ENCODE peak calls at places on chromosome 17, in seven cellular contexts. Y, P, M, Z, H, T and A are unnamed samples.

GRCh38 chr17:69466905-69467630 is 52.6 kb downstream of the MAP2K6 start:
- DNase-seq in Z (peak), H (no peak), Y (no peak), T (no peak), P (no peak), M (no peak), A (peak)

GRCh38 chr17:67514998-67515397 is 137.9 kb downstream of the PITPNC1 start:
- DNase-seq in T (no peak), Y (no peak), H (no peak), Z (no peak), P (no peak), M (no peak), A (no peak)

GRCh38 chr17:61389670-61390478 is 9.8 kb upstream of the TBX2 start:
- DNase-seq in M (no peak), T (no peak), Z (peak), H (no peak), P (peak), Y (no peak), A (no peak)

GRCh38 chr17:76586741-76587487 is 1.3 kb upstream of the ST6GALNAC2 start:
- DNase-seq in Y (no peak), P (peak), M (no peak), Z (no peak), T (no peak), H (no peak), A (no peak)

GRCh38 chr17:61208301-61209098 is 191.1 kb upstream of the TBX2 start:
- DNase-seq in Z (no peak), H (no peak), T (no peak), M (no peak), P (no peak), Y (no peak), A (no peak)

GRCh38 chr17:64202683-64203430 is 60.2 kb downstream of the TEX2 start:
- DNase-seq in P (no peak), M (no peak), Z (no peak), Y (no peak), T (no peak), H (no peak), A (no peak)

GRCh38 chr17:43031666-43032065 is 6.6 kb downstream of the RND2 start:
- DNase-seq in Y (no peak), Z (no peak), T (no peak), P (no peak), H (no peak), M (no peak), A (no peak)

GRCh38 chr17:46979023-46979870 is at the start of gene RPRML:
- DNase-seq in Z (peak), P (no peak), T (no peak), H (no peak), Y (peak), M (no peak), A (no peak)

GRCh38 chr17:32813021-32813420 is 63.9 kb downstream of the MYO1D start:
- DNase-seq in P (no peak), H (no peak), M (no peak), Y (no peak), T (no peak), Z (no peak), A (no peak)

GRCh38 chr17:17345294-17345597 is 42.1 kb downstream of the NT5M start:
- DNase-seq in M (no peak), Z (no peak), H (no peak), T (no peak), P (peak), Y (no peak), A (no peak)

GRCh38 chr17:17628388-17629008 is 37.0 kb upstream of the PEMT start:
- DNase-seq in Z (no peak), P (no peak), T (no peak), Y (no peak), M (no peak), H (no peak), A (no peak)

GRCh38 chr17:76820523-76820922 is 47.7 kb upstream of the MGAT5B start:
- DNase-seq in P (no peak), Y (no peak), T (no peak), Z (no peak), H (no peak), M (no peak), A (no peak)

GRCh38 chr17:19010729-19011505 is 6.4 kb upstream of the FAM83G start:
- DNase-seq in Y (no peak), P (no peak), H (no peak), Z (no peak), T (no peak), M (no peak), A (no peak)

GRCh38 chr17:66644311-66644710 is 190.6 kb upstream of the CACNG5 start:
- DNase-seq in T (no peak), Z (no peak), Y (no peak), P (no peak), M (no peak), H (no peak), A (no peak)

GRCh38 chr17:65334391-65334790 is 197.2 kb downstream of the RGS9 start:
- DNase-seq in Z (no peak), T (no peak), Y (no peak), M (no peak), H (no peak), P (no peak), A (peak)

GRCh38 chr17:728911-729310 is 3.5 kb upstream of the TLCD3A start:
- DNase-seq in H (no peak), P (no peak), T (no peak), Z (no peak), M (no peak), Y (no peak), A (no peak)

GRCh38 chr17:55086635-55087058 is 118.1 kb downstream of the STXBP4 start:
- DNase-seq in T (no peak), Y (no peak), P (no peak), Z (peak), H (no peak), M (no peak), A (peak)

GRCh38 chr17:27546624-27547300 is 84.2 kb upstream of the LGALS9 start:
- DNase-seq in H (no peak), P (no peak), T (no peak), M (no peak), Z (no peak), Y (no peak), A (no peak)

GRCh38 chr17:20206591-20206990 is 197.4 kb downstream of the SPECC1 start:
- DNase-seq in M (no peak), P (no peak), H (no peak), T (no peak), Z (no peak), Y (no peak), A (peak)

GRCh38 chr17:55463600-55463999 is 42.0 kb upstream of the MMD start:
- DNase-seq in H (no peak), M (no peak), T (no peak), Y (no peak), Z (no peak), P (no peak), A (no peak)

GRCh38 chr17:29143894-29144293 is 36.3 kb downstream of the MYO18A start:
- DNase-seq in Z (peak), P (no peak), Y (no peak), M (no peak), T (no peak), H (no peak), A (no peak)

DNA sequence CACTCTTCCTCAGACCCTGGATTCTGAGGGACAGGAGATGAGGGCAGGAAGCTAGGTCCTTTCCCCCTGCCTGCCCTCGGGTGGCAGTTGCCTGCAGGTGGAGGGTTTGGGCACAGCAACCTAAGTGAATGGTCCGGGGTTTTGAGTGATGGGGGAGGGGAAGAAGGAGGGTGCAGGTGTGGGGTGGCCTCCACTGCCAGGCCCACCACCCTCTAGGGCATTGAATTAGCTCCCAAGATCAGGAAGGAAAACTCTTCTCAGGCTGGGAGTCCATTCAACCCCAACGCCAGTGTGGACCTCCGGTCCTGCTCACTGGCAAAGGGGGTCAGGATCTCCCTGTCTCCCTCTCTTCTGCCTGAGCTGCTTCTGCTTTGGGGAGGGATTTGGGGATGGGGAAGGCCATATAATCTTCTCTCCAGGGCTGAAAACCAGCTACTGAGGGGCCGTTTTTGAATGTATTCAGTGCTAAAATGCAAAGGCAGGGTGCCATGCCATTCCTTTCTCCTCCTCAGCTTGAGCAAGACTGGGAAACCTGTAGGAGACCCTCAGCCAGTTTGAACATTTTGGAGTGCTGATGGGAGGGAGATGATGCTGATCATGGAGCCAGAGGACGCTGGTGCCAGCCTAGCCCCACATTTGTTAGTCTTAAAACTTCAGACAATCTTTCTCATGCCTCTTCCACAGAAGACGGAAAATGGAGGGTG is 18.8 kb downstream of the GRB7 start:
- DNase-seq in P (no peak), Y (no peak), T (no peak), Z (no peak), M (peak), H (no peak), A (no peak)
- TF ChIP-seq CTCF in P (no peak), Y (no peak), T (no peak), Z (no peak), M (no peak), H (no peak), A (no peak)

DNA sequence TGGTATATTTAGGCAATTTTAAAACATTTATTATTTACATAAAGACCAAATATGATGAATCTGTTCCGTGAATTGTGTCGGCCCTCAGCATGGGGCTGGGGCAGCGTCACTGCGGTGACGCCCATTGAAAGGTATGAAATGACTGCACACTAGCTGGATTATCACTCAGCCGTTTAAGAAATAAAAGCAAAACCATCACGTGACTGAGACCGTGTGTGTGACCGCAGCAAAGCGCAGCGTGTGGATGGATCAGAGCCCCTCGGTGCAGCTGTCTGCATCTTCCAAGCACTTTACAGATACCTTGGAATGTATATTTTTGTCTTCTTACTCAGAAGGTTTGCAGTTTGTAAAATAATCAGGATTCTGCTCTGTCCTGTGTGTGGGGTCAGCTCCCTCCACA is 45.3 kb downstream of the WDR45B start:
- DNase-seq in M (no peak), H (no peak), P (no peak), Z (no peak), T (no peak), Y (no peak), A (no peak)
- H3K4me3 ChIP-seq in M (no peak), H (no peak), P (no peak), Z (no peak), T (no peak), Y (no peak), A (no peak)

DNA sequence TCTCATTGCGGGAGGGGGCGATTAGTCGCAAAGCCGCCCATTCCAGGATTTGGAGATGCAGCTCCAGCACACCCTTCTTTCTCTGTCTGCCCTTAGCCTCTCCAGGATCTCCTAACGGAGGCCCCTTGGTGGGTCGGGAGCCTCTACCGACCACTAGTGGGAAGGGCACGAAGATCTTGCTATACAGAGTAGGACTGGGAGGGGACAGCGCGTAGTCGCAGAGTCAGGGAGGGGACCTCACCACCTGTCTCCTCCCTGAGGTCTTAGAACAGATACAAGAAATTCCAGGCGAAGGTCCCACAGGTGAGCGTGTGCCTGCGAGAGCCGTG is 569 bp upstream of the SMTNL2 start:
- DNase-seq in Y (no peak), P (no peak), H (no peak), Z (peak), M (no peak), T (no peak), A (no peak)
- TF ChIP-seq CTCF in Y (peak), P (peak), H (peak), Z (peak), M (no peak), T (no peak), A (peak)

GRCh38 chr17:74856113-74856512 is 3.6 kb downstream of the GRIN2C start:
- DNase-seq in T (no peak), M (no peak), Z (no peak), Y (no peak), P (no peak), H (no peak), A (no peak)
- H3K4me3 ChIP-seq in T (no peak), M (no peak), Z (no peak), Y (no peak), P (no peak), H (no peak), A (no peak)

GRCh38 chr17:74814453-74814852 is 38.3 kb upstream of the NAT9 start:
- DNase-seq in Z (no peak), H (no peak), P (no peak), T (no peak), Y (no peak), M (no peak), A (no peak)
- TF ChIP-seq CTCF in Z (peak), H (no peak), P (no peak), T (no peak), Y (no peak), M (no peak), A (peak)

DNA sequence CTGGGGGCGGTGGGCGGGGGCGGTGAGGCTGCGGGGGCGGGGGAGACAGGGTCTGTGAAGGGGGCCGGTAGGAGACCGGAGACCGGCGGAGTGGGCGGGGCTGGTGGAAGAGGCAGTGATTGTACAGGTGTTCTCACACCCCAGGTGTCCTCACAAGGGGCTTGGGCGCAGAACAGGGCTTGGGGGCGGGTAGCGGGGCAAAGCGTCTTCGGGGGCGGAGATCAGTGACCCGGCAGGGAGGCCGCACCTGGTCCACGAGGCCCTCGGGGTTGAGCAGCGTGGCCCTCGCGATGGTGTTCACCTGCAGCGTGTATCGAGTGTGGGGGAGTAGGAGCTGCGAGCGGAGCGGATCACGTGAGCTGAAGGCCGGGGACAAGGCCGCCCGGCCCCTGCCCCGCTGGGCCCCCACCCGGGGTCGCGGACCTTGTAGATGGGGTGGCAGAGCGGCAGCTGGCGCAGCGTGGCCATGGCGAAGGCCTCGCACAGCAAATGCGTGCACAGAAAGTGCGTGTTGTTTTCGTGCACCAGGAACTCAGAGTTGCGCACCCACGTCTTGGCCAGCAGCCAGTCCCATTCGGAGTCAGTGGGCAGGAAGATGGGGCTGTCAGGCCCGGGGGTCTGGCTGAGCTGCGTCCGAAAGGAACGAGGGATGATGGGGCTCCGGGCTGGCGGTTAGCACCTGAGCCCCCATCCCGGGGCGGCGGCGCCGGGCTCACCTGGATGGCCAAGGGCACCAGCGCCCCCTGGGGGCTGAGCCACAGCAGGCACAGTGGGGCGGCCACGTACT is 8.5 kb downstream of the ALOXE3 start:
- DNase-seq in T (peak), Y (peak), H (no peak), Z (peak), P (peak), M (no peak), A (no peak)
- H3K4me3 ChIP-seq in T (peak), Y (peak), H (peak), Z (peak), P (peak), M (peak), A (peak)

DNA sequence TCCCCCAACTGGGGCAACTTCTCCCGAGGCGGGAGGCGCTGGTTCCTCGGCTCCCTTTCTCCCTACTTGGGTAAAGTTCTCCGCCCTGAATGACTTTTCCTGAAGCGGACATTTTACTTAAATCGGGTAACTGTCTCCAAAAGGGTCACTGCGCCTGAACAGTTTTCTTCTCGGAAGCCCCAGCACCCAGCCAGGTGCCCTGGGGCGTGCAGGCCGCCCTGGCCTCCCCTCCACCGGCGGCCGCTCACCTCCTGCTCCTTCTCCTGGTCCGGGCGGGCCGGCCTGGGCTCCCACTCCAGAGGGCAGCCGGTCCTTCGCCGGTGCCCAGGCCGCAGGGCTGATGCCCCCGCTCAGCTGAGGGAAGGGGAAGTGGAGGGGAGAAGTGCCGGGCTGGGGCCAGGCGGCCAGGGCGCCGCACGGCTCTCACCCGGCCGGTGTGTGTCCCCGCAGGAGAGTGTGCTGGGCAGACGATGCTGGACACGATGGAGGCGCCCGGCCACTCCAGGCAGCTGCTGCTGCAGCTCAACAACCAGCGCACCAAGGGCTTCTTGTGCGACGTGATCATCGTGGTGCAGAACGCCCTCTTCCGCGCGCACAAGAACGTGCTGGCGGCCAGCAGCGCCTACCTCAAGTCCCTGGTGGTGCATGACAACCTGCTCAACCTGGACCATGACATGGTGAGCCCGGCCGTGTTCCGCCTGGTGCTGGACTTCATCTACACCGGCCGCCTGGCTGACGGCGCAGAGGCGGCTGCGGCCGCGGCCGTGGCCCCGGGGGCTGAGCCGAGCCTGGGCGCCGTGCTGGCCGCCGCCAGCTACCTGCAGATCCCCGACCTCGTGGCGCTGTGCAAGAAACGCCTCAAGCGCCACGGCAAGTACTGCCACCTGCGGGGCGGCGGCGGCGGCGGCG is 1.6 kb downstream of the HIC1 start:
- DNase-seq in H (no peak), T (no peak), Z (no peak), P (no peak), Y (no peak), M (peak), A (no peak)
- TF ChIP-seq CTCF in H (no peak), T (no peak), Z (no peak), P (no peak), Y (peak), M (no peak), A (no peak)

DNA sequence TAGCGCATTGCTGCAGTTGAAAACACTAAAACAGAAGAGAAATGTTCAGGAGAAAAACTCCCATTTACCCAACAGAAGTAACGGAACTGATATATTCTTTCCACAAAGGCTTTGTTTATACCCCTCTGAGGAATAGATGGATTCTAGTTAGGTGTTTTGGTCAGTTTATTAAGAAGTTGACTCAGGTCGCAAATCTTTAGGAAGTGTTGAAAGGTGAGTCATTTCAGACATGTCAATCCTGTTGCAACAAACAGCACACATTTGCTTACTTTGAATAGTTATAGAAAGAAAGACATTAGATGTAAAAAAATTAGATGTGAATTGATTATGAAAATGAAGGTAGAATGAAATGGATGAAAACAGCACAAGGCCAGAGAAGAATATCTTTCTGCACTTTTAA is 941.0 kb downstream of the KCNJ2 start:
- DNase-seq in M (no peak), Z (no peak), Y (no peak), T (no peak), H (no peak), P (no peak), A (peak)
- H3K4me3 ChIP-seq in M (no peak), Z (no peak), Y (no peak), T (no peak), H (no peak), P (no peak), A (no peak)

DNA sequence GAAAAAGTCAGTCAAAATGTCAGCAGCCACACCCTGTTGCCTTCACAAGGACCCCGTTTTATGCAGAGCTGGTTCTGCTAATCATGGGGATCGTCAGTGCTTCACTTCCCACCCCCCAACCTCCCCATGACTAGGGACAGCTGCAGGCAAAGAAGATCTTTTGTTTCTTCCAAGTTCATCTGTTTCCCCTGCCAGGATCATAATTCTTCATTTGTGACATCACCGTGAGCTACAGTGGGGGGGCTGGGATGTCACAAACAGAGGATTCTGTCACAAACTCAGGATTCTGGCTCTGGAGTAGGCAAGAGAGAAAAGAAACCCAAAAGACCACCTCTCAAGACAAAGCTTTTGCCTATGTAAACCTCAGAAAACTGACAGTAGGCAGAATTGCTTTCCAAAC is 24.7 kb downstream of the DNAJC7 start:
- DNase-seq in H (no peak), M (no peak), Y (no peak), P (no peak), Z (no peak), T (no peak), A (no peak)
- TF ChIP-seq CTCF in H (no peak), M (no peak), Y (no peak), P (no peak), Z (no peak), T (no peak), A (no peak)

GRCh38 chr17:7240375-7240774 is 1.1 kb upstream of the PHF23 start:
- DNase-seq in Z (no peak), P (no peak), T (no peak), Y (no peak), M (no peak), H (no peak), A (no peak)
- H3K4me3 ChIP-seq in Z (peak), P (peak), T (peak), Y (peak), M (peak), H (peak), A (peak)